ENCODE peak calls at places on chromosomes 3 and 15, in seven cellular contexts. N is M059J, E is T-helper 17 cell, G is thoracic aorta, V is keratinocyte, U is body of pancreas, J is H54. S is an unnamed sample.

GRCh38 chr3:14522129-14522691 is 17.9 kb downstream of the GRIP2 start:
- DNase-seq in U (no peak), G (no peak), N (no peak), J (no peak), V (no peak), E (no peak), S (no peak)

GRCh38 chr3:160473233-160473632 is 23.6 kb upstream of the TRIM59 start:
- DNase-seq in V (peak; percentile 33), N (peak; percentile 83), E (no peak), G (no peak), U (no peak), J (no peak), S (no peak)

GRCh38 chr15:91522609-91523332 is 330.7 kb upstream of the SLCO3A1 start:
- DNase-seq in J (no peak), U (no peak), E (no peak), G (no peak), V (no peak), N (peak; percentile 68), S (no peak)

GRCh38 chr3:56323986-56324420 is 144.3 kb downstream of the ERC2 start:
- DNase-seq in E (no peak), G (no peak), U (no peak), N (peak; percentile 72), V (no peak), J (peak; percentile 52), S (no peak)

GRCh38 chr3:5791558-5791957 is 604.1 kb downstream of the EDEM1 start:
- DNase-seq in N (no peak), G (no peak), V (no peak), J (no peak), E (no peak), U (no peak), S (no peak)

GRCh38 chr3:179797192-179797591 is 144.4 kb downstream of the USP13 start:
- DNase-seq in E (no peak), N (no peak), G (no peak), J (no peak), V (no peak), U (no peak), S (no peak)

GRCh38 chr15:77944002-77944867 is 133.3 kb downstream of the TBC1D2B start:
- DNase-seq in E (no peak), U (peak; percentile 88), G (peak; percentile 78), J (no peak), N (peak; percentile 82), V (no peak), S (peak; percentile 22)

GRCh38 chr15:90294601-90295269 is 29.3 kb downstream of the NGRN start:
- DNase-seq in U (peak; percentile 49), N (no peak), G (no peak), E (no peak), J (no peak), V (no peak), S (no peak)

S was measured in CD8-positive, alpha-beta T cell.